ENCODE peak calls at places on chromosomes 13 and 19, in four cellular contexts. C is GM23338, R is HCT116, J is K562. F is an unnamed sample.

GRCh38 chr13:94549241-94550029 is 46.5 kb downstream of the TGDS start:
- DNase-seq in C (peak; percentile 87), R (peak; percentile 84), J (peak; percentile 93), F (peak; percentile 96)

GRCh38 chr13:72599148-72599743 is 128.2 kb downstream of the MZT1 start:
- DNase-seq in C (no peak), R (no peak), J (no peak), F (no peak)

GRCh38 chr13:66506031-66506777 is 723.9 kb downstream of the PCDH9 start:
- DNase-seq in C (no peak), R (no peak), J (no peak), F (no peak)

GRCh38 chr19:18295034-18295451 is 13.6 kb upstream of the JUND start:
- DNase-seq in C (no peak), R (no peak), J (no peak), F (no peak)

GRCh38 chr13:87128006-87128405 is 543.2 kb upstream of the SLITRK5 start:
- DNase-seq in C (peak; percentile 85), R (no peak), J (no peak), F (no peak)

GRCh38 chr13:33119886-33120543 is 103.8 kb downstream of the KL start:
- DNase-seq in C (no peak), R (peak; percentile 6), J (no peak), F (no peak)

GRCh38 chr19:52270266-52270885 is 989 bp downstream of the ZNF766 start:
- DNase-seq in C (peak; percentile 35), R (no peak), J (no peak), F (no peak)

GRCh38 chr13:105048685-105049084 is 1486.8 kb downstream of the EFNB2 start:
- DNase-seq in C (no peak), R (no peak), J (no peak), F (no peak)

GRCh38 chr13:94656766-94657165 is 55.1 kb downstream of the GPR180 start:
- DNase-seq in C (peak; percentile 6), R (no peak), J (peak; percentile 54), F (peak; percentile 33)

GRCh38 chr13:24042710-24043440 is 117.6 kb upstream of the SPATA13 start:
- DNase-seq in C (no peak), R (no peak), J (no peak), F (no peak)

GRCh38 chr13:30873519-30873918 is 32.6 kb upstream of the MEDAG start:
- DNase-seq in C (no peak), R (no peak), J (no peak), F (no peak)

GRCh38 chr13:102935896-102936321 is 90.1 kb downstream of the ERCC5 start:
- DNase-seq in C (no peak), R (no peak), J (no peak), F (no peak)

GRCh38 chr13:48232420-48233096 is 448 bp upstream of the ITM2B start:
- DNase-seq in C (peak; percentile 57), R (no peak), J (peak; percentile 27), F (peak; percentile 45)

GRCh38 chr19:51387924-51388389 is at the start of gene LIM2:
- DNase-seq in C (no peak), R (no peak), J (no peak), F (no peak)

GRCh38 chr19:51341066-51341465 is 873 bp downstream of the VSIG10L start:
- DNase-seq in C (no peak), R (no peak), J (no peak), F (no peak)

GRCh38 chr19:54662730-54663129 is at the start of gene LILRB4:
- DNase-seq in C (no peak), R (no peak), J (no peak), F (no peak)
- TF ChIP-seq POLR2AphosphoS5 in C (no peak), R (no peak), J (no peak), F (no peak)

DNA sequence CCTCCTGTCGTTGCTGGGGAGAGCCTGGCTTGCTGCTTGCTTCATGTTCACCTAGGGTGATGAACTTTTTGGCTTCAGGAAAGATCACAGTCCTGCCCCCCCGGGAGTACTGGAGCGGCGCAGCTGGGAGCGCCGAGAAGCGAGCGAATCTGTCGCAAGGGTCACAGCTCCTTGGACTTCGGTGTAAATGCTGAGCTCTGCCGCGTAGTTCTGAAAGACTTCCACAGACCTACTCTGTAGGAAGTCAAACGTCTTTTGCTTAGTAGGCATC is 2.7 kb downstream of the ING1 start:
- DNase-seq in C (peak; percentile 46), R (no peak), J (peak; percentile 55), F (no peak)
- H3K79me2 ChIP-seq in C (peaks cover 66% of the 10 kb centered on the region), R (peaks cover 69% of the 10 kb centered on the region), J (peaks cover 68% of the 10 kb centered on the region), F (peaks cover 56% of the 10 kb centered on the region)

GRCh38 chr19:531753-532571 is at the start of gene CDC34:
- DNase-seq in C (no peak), R (no peak), J (no peak), F (peak; percentile 21)
- TF ChIP-seq POLR2AphosphoS5 in C (no peak), R (peak; percentile 57), J (no peak), F (peak; percentile 80)

GRCh38 chr19:46901701-46902401 is 41.1 kb downstream of the ARHGAP35 start:
- DNase-seq in C (no peak), R (no peak), J (no peak), F (peak; percentile 15)

GRCh38 chr19:46900341-46900740 is 39.5 kb downstream of the ARHGAP35 start:
- DNase-seq in C (no peak), R (no peak), J (no peak), F (no peak)

GRCh38 chr19:46904114-46905060 is 43.6 kb downstream of the ARHGAP35 start:
- DNase-seq in C (peak; percentile 47), R (no peak), J (no peak), F (peak; percentile 49)

GRCh38 chr19:46903458-46903857 is 42.7 kb downstream of the ARHGAP35 start:
- DNase-seq in C (no peak), R (no peak), J (no peak), F (peak; percentile 37)

DNA sequence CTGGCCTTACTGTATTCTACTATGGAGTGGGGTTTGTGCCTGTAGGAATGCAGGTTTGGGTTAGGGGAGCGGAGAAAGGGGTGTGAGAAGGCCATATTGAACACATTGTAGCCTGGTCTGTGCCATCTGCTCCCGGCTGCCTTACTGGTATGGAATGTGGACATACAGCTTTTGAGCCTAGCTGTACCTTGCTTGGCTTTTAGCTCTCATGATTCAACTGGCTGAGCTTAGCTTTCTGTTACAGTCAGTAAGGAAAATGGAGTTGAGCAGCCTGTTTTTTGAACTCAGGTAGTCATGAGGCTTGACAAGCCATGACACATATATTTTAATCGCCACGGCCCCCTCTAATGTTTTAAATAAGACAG is 41.6 kb downstream of the ARHGAP35 start:
- DNase-seq in C (peak; percentile 40), R (peak; percentile 71), J (no peak), F (no peak)
- H3K79me2 ChIP-seq in C (peaks cover 94% of the 10 kb centered on the region), R (peaks cover 83% of the 10 kb centered on the region), J (peaks cover 57% of the 10 kb centered on the region), F (peaks cover 34% of the 10 kb centered on the region)

GRCh38 chr19:48913114-48913513 is 13.0 kb downstream of the NUCB1 start:
- DNase-seq in C (peak; percentile 70), R (no peak), J (no peak), F (no peak)
- TF ChIP-seq POLR2AphosphoS5 in C (no peak), R (no peak), J (no peak), F (no peak)

GRCh38 chr13:43444085-43444484 is 342.7 kb downstream of the ENOX1 start:
- DNase-seq in C (no peak), R (no peak), J (no peak), F (no peak)
- H3K79me2 ChIP-seq in C (no peaks in the 10 kb centered on the region), R (no peaks in the 10 kb centered on the region), J (no peaks in the 10 kb centered on the region), F (no peaks in the 10 kb centered on the region)

DNA sequence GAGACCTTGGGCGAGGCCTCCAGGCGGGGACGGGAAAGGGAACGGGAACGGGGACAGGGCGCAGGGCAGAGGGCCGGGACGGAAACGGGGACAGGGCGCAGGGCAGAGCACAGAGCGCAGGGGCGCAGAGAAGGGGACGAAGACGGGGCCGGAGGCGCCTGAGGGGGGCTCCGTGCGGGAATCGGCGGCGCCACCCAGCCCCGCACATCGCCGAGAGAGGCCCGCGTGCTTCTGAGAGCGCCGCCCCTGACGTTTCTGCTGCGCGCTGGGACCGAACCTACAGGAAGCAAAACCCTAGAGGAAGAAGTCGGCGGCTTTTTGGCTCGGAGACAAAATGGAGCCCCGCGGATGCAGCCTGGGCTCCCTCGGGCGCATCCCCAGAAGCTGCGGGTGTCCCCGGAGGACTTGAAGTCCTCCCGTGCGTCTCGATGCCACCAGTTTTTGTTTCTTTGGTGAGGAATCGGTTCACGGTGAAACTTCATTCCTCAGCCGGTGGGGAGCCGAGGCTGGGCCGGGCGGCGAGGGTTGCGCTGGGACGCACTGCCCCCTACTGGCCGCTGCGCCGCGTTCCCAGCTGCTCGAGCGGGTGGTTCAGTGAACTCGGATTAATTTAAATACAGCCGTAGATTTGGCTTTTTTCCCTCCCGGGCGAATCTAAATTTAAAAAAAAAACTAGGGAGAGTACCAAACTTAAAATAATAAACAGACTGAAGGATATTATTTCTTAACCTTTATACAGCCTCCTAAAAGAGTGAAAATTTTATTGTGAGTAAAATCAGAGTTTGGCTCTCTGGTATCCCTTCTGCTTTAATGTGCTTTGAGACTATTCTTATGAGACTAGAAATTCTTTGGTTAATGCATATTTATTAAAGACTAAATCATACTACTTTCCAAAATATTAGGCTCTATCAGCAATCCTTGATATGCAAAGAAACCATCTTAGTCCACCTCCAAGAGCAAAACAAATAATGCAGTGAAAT is 350.0 kb upstream of the ARGLU1 start:
- DNase-seq in C (peak; percentile 85), R (peak; percentile 22), J (peak; percentile 35), F (peak; percentile 91)
- TF ChIP-seq POLR2AphosphoS5 in C (no peak), R (no peak), J (no peak), F (peak; percentile 27)

F was measured in endothelial cell of umbilical vein.